ENCODE peak calls at places on chromosomes 6 and 20, in six cellular contexts. A, I, X, O, G and P are unnamed samples.

GRCh38 chr20:35830264-35830663 is 58.4 kb downstream of the PHF20 start:
- DNase-seq in A (no peak), I (no peak), X (no peak), O (no peak), G (no peak), P (no peak)

GRCh38 chr6:85569323-85569722 is 24.3 kb downstream of the SNX14 start:
- DNase-seq in A (no peak), I (no peak), X (no peak), O (no peak), G (no peak), P (no peak)

GRCh38 chr6:93496548-93496947 is 77.2 kb upstream of the EPHA7 start:
- DNase-seq in A (no peak), I (no peak), X (no peak), O (no peak), G (no peak), P (no peak)

GRCh38 chr6:34056301-34056700 is 89.6 kb downstream of the GRM4 start:
- DNase-seq in A (no peak), I (no peak), X (peak), O (peak), G (no peak), P (peak)

GRCh38 chr6:69887714-69888345 is 21.5 kb downstream of the COL19A1 start:
- DNase-seq in A (no peak), I (no peak), X (no peak), O (no peak), G (no peak), P (no peak)

GRCh38 chr6:13531956-13532355 is 42.4 kb upstream of the SIRT5 start:
- DNase-seq in A (no peak), I (no peak), X (no peak), O (no peak), G (no peak), P (no peak)

GRCh38 chr6:43052842-43053544 is 658 bp downstream of the CUL7 start:
- DNase-seq in A (peak), I (no peak), X (no peak), O (peak), G (no peak), P (no peak)

GRCh38 chr6:108127826-108128225 is 38.0 kb upstream of the NR2E1 start:
- DNase-seq in A (no peak), I (no peak), X (no peak), O (peak), G (no peak), P (no peak)

GRCh38 chr20:46056027-46056833 is 27.2 kb downstream of the SLC12A5 start:
- DNase-seq in A (no peak), I (no peak), X (no peak), O (no peak), G (no peak), P (peak)

GRCh38 chr20:53786071-53786444 is 192.4 kb upstream of the ZNF217 start:
- DNase-seq in A (no peak), I (no peak), X (no peak), O (no peak), G (no peak), P (no peak)

GRCh38 chr6:110625883-110626282 is 149.5 kb upstream of the SLC22A16 start:
- DNase-seq in A (no peak), I (no peak), X (no peak), O (no peak), G (no peak), P (no peak)

GRCh38 chr6:22657341-22657985 is 88.1 kb downstream of the HDGFL1 start:
- DNase-seq in A (no peak), I (no peak), X (no peak), O (no peak), G (no peak), P (no peak)

GRCh38 chr6:108156938-108157233 is 8.9 kb upstream of the NR2E1 start:
- DNase-seq in A (no peak), I (no peak), X (no peak), O (no peak), G (peak), P (no peak)

GRCh38 chr6:139124887-139125672 is 9.8 kb upstream of the HECA start:
- DNase-seq in A (peak), I (peak), X (peak), O (peak), G (no peak), P (peak)

GRCh38 chr6:154555075-154555677 is 44.7 kb upstream of the CNKSR3 start:
- DNase-seq in A (no peak), I (no peak), X (no peak), O (no peak), G (no peak), P (no peak)

GRCh38 chr20:23257848-23258746 is 92.5 kb upstream of the NXT1 start:
- DNase-seq in A (no peak), I (no peak), X (no peak), O (no peak), G (peak), P (no peak)

GRCh38 chr20:49593441-49594142 is 25.7 kb upstream of the PTGIS start:
- DNase-seq in A (no peak), I (no peak), X (no peak), O (no peak), G (no peak), P (no peak)

GRCh38 chr20:31968299-31969126 is 562 bp downstream of the XKR7 start:
- DNase-seq in A (peak), I (peak), X (peak), O (peak), G (no peak), P (no peak)

GRCh38 chr20:38109025-38109541 is 56.0 kb downstream of the TGM2 start:
- DNase-seq in A (no peak), I (no peak), X (no peak), O (no peak), G (peak), P (peak)

GRCh38 chr6:42449917-42450313 is 1.8 kb downstream of the TRERF1 start:
- DNase-seq in A (no peak), I (no peak), X (no peak), O (no peak), G (peak), P (no peak)

GRCh38 chr20:17449039-17449438 is 82.1 kb downstream of the BFSP1 start:
- DNase-seq in A (no peak), I (no peak), X (no peak), O (no peak), G (no peak), P (no peak)

GRCh38 chr20:57469418-57470211 is 55.3 kb downstream of the CTCFL start:
- DNase-seq in A (no peak), I (peak), X (peak), O (no peak), G (no peak), P (peak)

GRCh38 chr6:13216236-13216933 is 112.0 kb downstream of the TBC1D7 start:
- DNase-seq in A (no peak), I (no peak), X (no peak), O (no peak), G (no peak), P (no peak)

GRCh38 chr6:105902401-105903031 is 183.6 kb upstream of the PRDM1 start:
- DNase-seq in A (no peak), I (no peak), X (no peak), O (no peak), G (peak), P (no peak)

GRCh38 chr20:46129955-46130481 is 11.9 kb downstream of the CD40 start:
- DNase-seq in A (no peak), I (peak), X (peak), O (no peak), G (no peak), P (no peak)

GRCh38 chr6:37550436-37550835 is 50.7 kb upstream of the CCDC167 start:
- DNase-seq in A (no peak), I (no peak), X (no peak), O (no peak), G (no peak), P (no peak)

GRCh38 chr20:63230800-63231268 is 4.9 kb upstream of the BIRC7 start:
- DNase-seq in A (no peak), I (no peak), X (no peak), O (peak), G (no peak), P (peak)
- TF ChIP-seq POLR2A in A (no peak), I (no peak), X (no peak), O (no peak), G (no peak), P (no peak)

DNA sequence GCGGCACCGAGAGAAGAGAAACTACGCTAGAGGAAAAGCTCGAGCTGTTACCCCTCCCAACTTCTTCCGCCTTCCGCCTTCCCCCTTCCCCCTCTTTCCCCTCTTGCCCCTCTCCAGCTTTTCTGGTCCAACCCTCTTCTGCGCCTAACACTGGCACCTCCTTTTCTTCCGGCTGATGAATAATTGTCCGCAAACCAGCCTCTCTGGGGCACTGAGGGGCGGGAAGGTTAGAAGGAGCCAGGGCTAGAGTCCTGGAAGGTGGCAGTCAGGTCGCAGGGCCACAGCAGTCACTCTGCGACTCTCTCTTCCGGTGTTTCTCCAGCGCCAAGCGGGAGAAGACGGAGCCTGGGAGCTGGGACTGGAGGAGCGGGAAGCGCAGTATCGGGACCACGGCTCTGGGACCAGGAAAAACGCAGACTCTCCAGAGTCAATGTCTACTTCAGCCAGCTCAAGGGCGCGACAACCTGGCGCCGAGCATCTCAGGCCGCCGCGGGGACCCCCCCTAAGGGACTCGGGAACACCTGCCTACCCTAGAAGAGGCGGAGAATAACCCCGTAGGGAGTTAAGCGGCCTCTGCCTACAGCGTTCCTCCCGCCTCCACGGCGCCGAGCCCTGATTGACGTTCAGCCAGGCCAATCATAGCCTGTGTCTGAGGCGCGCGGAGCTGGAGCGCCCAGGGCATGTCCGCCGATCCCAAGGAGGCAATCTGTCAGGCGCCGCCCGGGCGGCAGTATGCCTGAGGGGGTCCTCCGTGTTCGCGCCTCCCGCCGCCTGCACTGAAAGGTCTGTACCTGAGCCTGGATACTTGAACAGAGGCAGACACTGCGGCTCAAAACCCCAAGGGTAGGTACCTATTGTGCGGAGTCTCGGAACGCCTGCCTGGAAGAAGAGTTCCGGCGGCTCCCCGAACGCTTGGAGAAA is 40.4 kb downstream of the PSMB9 start:
- DNase-seq in A (peak), I (peak), X (peak), O (peak), G (peak), P (peak)
- TF ChIP-seq POLR2A in A (peak), I (peak), X (peak), O (peak), G (peak), P (no peak)

GRCh38 chr20:407953-408842 is at the start of gene RBCK1:
- DNase-seq in A (peak), I (peak), X (peak), O (peak), G (peak), P (peak)
- TF ChIP-seq POLR2A in A (peak), I (peak), X (peak), O (peak), G (no peak), P (no peak)

GRCh38 chr6:31827286-31828079 is at the start of gene HSPA1B:
- DNase-seq in A (peak), I (peak), X (peak), O (peak), G (peak), P (peak)

GRCh38 chr6:31829633-31830492 is 2.3 kb downstream of the HSPA1B start:
- DNase-seq in A (no peak), I (peak), X (no peak), O (no peak), G (no peak), P (no peak)

GRCh38 chr6:31825553-31825952 is 2.0 kb upstream of the HSPA1B start:
- DNase-seq in A (no peak), I (no peak), X (no peak), O (no peak), G (no peak), P (no peak)

GRCh38 chr6:31822038-31822821 is 5.3 kb upstream of the HSPA1B start:
- DNase-seq in A (peak), I (peak), X (peak), O (peak), G (peak), P (peak)

GRCh38 chr6:31826793-31827285 is 699 bp upstream of the HSPA1B start:
- DNase-seq in A (peak), I (peak), X (peak), O (peak), G (peak), P (peak)
- TF ChIP-seq POLR2A in A (no peak), I (no peak), X (peak), O (peak), G (peak), P (peak)

GRCh38 chr6:4401408-4402367 is 266.3 kb upstream of the ECI2 start:
- DNase-seq in A (no peak), I (no peak), X (no peak), O (no peak), G (no peak), P (no peak)

GRCh38 chr6:4404410-4404809 is 269.0 kb upstream of the ECI2 start:
- DNase-seq in A (no peak), I (no peak), X (no peak), O (no peak), G (no peak), P (no peak)

GRCh38 chr6:4403828-4404227 is 268.5 kb upstream of the ECI2 start:
- DNase-seq in A (no peak), I (no peak), X (no peak), O (no peak), G (no peak), P (no peak)

GRCh38 chr6:4403023-4403752 is 267.8 kb upstream of the ECI2 start:
- DNase-seq in A (no peak), I (no peak), X (no peak), O (no peak), G (no peak), P (no peak)

DNA sequence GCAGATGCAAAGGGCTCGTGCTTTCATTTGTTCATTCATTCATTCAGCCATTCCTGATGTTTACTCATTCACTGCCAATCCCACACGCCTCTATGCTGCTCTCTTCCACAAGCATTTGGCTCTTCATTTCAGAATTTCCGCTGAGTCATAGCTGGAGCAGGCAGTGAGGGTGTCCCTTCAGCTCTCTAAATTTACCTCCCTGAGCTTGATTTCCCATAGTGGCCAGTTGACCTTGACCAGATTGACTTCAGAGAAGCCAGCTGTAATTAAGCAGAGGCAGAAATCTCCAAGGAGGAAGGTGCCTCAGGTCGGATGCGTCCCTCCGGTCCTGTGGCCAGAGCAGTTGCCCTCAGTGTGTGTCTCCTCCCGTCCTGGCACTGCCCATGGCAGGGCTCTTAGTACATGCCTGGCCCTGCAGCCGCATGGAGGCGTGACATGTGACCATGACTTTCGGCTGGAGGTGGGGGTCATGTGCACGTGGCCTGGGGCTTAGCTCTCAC is 267.2 kb upstream of the ECI2 start:
- DNase-seq in A (no peak), I (no peak), X (no peak), O (no peak), G (no peak), P (no peak)
- TF ChIP-seq POLR2A in A (no peak), I (no peak), X (no peak), O (no peak), G (no peak), P (no peak)